ENCODE peak calls at places on chromosomes 6 and 20, in ten cellular contexts. Q is AG04449, G is brain microvascular endothelial cell, C is GM13976, S is upper lobe of right lung, I is fibroblast of pulmonary artery, H is left ventricle myocardium inferior, W is testis, O is ovary, K is mesothelial cell of epicardium. V is an unnamed sample.

GRCh38 chr6:42864602-42865001 is 14.8 kb upstream of the RPL7L1 start:
- DNase-seq in H (no peak), S (no peak), O (no peak), G (no peak), I (no peak), K (no peak), Q (no peak), C (no peak), W (peak; percentile 43), V (no peak)

GRCh38 chr6:81557811-81558210 is 194.7 kb downstream of the TENT5A start:
- DNase-seq in I (no peak), Q (no peak), W (no peak), S (no peak), K (no peak), O (no peak), C (no peak), H (no peak), G (no peak), V (no peak)

GRCh38 chr6:19999319-20000191 is 162.4 kb downstream of the ID4 start:
- DNase-seq in H (no peak), C (peak; percentile 4), G (peak; percentile 33), O (no peak), W (peak; percentile 75), Q (no peak), K (no peak), S (no peak), I (peak; percentile 2), V (no peak)

GRCh38 chr6:1594495-1595200 is 15.1 kb upstream of the FOXC1 start:
- DNase-seq in H (no peak), W (no peak), Q (no peak), I (no peak), G (no peak), O (no peak), S (no peak), K (no peak), C (no peak), V (no peak)

GRCh38 chr6:138410972-138411667 is 7.1 kb downstream of the HEBP2 start:
- DNase-seq in W (no peak), I (peak; percentile 51), H (no peak), K (no peak), G (peak; percentile 36), Q (no peak), O (no peak), C (peak; percentile 50), S (no peak), V (no peak)

GRCh38 chr20:38599410-38599882 is 2.2 kb upstream of the ARHGAP40 start:
- DNase-seq in Q (no peak), H (peak; percentile 80), G (no peak), O (no peak), S (peak; percentile 92), I (peak; percentile 29), C (no peak), K (no peak), W (peak; percentile 29), V (no peak)

GRCh38 chr6:75283907-75284284 is 696 bp downstream of the TMEM30A start:
- DNase-seq in Q (no peak), K (no peak), G (no peak), S (no peak), H (no peak), I (no peak), O (no peak), C (no peak), W (peak; percentile 27), V (no peak)

GRCh38 chr6:36677059-36677749 is 1.3 kb upstream of the CDKN1A start:
- DNase-seq in G (no peak), W (no peak), I (no peak), H (no peak), O (no peak), S (no peak), C (no peak), K (no peak), Q (no peak), V (no peak)

GRCh38 chr20:54335299-54335698 is 127.4 kb downstream of the PFDN4 start:
- DNase-seq in K (no peak), C (no peak), O (no peak), S (no peak), I (no peak), H (no peak), W (no peak), G (peak; percentile 22), Q (no peak), V (no peak)

GRCh38 chr6:34273242-34273805 is 24.5 kb upstream of the SMIM29 start:
- DNase-seq in I (peak; percentile 68), W (no peak), K (no peak), C (peak; percentile 53), S (no peak), H (peak; percentile 52), O (no peak), Q (no peak), G (peak; percentile 32), V (no peak)

GRCh38 chr20:10724774-10725173 is 51.0 kb upstream of the JAG1 start:
- DNase-seq in C (no peak), K (no peak), H (no peak), Q (no peak), I (no peak), S (no peak), O (no peak), G (no peak), W (no peak), V (no peak)

GRCh38 chr6:99219788-99220187 is 129.7 kb downstream of the FAXC start:
- DNase-seq in Q (no peak), O (no peak), W (no peak), K (no peak), I (no peak), S (no peak), G (no peak), C (peak; percentile 35), H (no peak), V (no peak)

GRCh38 chr6:34315780-34316179 is 67.0 kb upstream of the SMIM29 start:
- DNase-seq in O (no peak), W (no peak), K (no peak), G (no peak), C (peak; percentile 54), I (no peak), S (no peak), Q (no peak), H (no peak), V (no peak)

GRCh38 chr6:33160728-33161323 is 31.4 kb downstream of the COL11A2 start:
- DNase-seq in W (peak; percentile 55), H (no peak), I (peak; percentile 57), C (peak; percentile 32), G (peak; percentile 58), Q (peak; percentile 19), S (peak; percentile 82), K (no peak), O (peak; percentile 18), V (no peak)

GRCh38 chr6:56374841-56375369 is 127.5 kb upstream of the COL21A1 start:
- DNase-seq in K (no peak), S (no peak), I (peak; percentile 86), W (peak; percentile 62), G (peak; percentile 23), Q (no peak), C (no peak), H (no peak), O (peak; percentile 46), V (no peak)

GRCh38 chr20:2103454-2104153 is 2.0 kb downstream of the STK35 start:
- DNase-seq in O (no peak), C (no peak), G (no peak), Q (no peak), W (no peak), H (no peak), S (no peak), K (no peak), I (peak; percentile 2), V (no peak)

DNA sequence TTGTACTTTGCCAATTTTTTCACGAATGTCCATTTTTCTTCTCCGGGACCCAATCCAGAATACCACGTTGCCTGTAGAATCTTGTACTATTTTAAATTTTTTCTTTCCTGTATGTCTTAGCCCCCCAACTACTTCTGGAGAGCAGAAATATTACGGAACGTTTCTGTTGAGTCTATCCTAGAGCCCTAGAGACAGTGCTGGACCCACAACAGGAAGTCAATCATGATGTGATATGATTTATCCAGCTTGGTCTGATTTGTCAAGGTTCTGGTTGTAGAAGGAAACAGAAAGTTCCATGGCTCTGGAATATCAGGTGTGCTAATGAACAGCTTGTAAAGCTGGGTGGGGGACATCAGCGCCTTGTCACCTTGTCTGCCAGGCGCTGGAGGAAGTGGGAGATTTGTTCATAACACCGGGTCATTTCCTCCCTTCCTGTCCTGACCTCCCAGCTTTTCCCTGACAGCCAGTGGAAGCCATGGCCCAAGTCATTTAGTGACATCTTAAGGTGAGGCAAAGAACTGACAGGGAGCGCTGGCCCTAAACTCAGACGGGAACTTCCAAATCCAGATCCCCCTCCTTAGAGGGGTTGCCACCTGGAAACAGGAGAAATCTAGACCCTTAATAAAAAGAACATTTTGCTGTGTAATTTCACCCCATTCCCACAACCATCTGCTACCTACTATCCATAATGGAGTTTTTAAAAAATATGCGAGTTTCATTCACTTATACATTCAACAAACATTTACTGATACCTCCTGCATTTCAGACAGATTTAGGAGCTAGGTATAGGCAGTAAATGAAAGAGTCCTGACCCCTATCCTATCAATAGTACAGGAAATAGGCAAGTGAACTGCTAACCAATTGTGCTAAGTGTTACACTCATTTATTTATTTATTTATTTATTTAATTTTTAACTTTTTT is 130.5 kb downstream of the ZFP64 start:
- DNase-seq in O (no peak), K (no peak), Q (no peak), W (peak; percentile 40), H (no peak), S (no peak), G (peak; percentile 13), I (peak; percentile 61), C (no peak), V (no peak)
- TF ChIP-seq CTCF in O (no peak), K (no peak), Q (peak; percentile 14), W (peak; percentile 23), H (peak; percentile 50), S (peak; percentile 24), G (peak; percentile 61), I (peak; percentile 45), C (no peak), V (peak; percentile 57)

GRCh38 chr6:109036588-109037320 is 57.9 kb downstream of the SESN1 start:
- DNase-seq in O (no peak), H (no peak), S (no peak), K (no peak), W (no peak), G (no peak), I (no peak), Q (no peak), C (no peak), V (no peak)
- TF ChIP-seq CTCF in O (no peak), H (no peak), S (no peak), K (no peak), W (no peak), G (no peak), I (no peak), Q (no peak), C (no peak), V (no peak)

GRCh38 chr6:161644521-161644920 is 370.7 kb upstream of the AGPAT4 start:
- DNase-seq in Q (no peak), S (no peak), O (no peak), W (no peak), K (no peak), G (no peak), C (no peak), I (no peak), H (no peak), V (no peak)
- TF ChIP-seq CTCF in Q (no peak), S (no peak), O (no peak), W (no peak), K (no peak), G (no peak), C (no peak), I (no peak), H (no peak), V (no peak)

DNA sequence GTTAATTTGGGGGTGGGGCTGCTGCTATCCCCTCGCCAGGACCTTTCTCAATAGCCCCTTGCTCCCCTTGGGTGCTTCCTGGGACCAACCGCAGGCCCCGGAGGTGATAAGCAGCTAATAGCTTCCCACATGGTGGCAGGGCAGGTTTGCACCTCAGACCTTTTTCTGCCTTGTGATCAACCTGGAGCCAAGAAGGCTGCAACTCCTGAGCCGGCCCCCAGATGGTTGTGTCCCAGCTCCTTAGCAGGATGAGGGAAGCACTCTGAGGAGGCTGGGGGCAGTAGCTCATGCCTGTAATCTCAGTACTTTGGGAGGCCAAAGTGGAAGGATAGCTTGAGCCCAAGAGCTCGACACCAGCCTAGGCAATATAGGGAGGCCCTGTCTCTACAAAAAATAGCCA is 85.5 kb downstream of the BMP7 start:
- DNase-seq in H (no peak), K (no peak), I (no peak), O (no peak), W (no peak), Q (no peak), C (no peak), S (no peak), G (no peak), V (no peak)
- TF ChIP-seq CTCF in H (no peak), K (no peak), I (no peak), O (no peak), W (no peak), Q (no peak), C (no peak), S (no peak), G (no peak), V (no peak)

V was measured in type B pancreatic cell.